ENCODE peak calls at places on chromosomes 1 and 21, in five cellular contexts. H is CD4-positive, alpha-beta memory T cell; A is heart right ventricle; K is heart left ventricle; T is neural progenitor cell. X is an unnamed sample.

GRCh38 chr1:221598122-221598521 is 143.8 kb downstream of the DUSP10 start:
- DNase-seq in H (no peak), A (no peak), K (no peak), T (no peak), X (no peak)

GRCh38 chr1:33602271-33602670 is 129.8 kb downstream of the ZSCAN20 start:
- DNase-seq in H (no peak), A (no peak), K (no peak), T (no peak), X (no peak)

GRCh38 chr21:42677339-42678117 is 24.1 kb downstream of the PDE9A start:
- DNase-seq in H (no peak), A (peak; percentile 34), K (peak; percentile 37), T (no peak), X (no peak)

GRCh38 chr1:231734417-231734816 is 107.8 kb downstream of the DISC1 start:
- DNase-seq in H (no peak), A (peak; percentile 13), K (peak; percentile 19), T (no peak), X (no peak)

GRCh38 chr21:37450385-37451044 is 83.9 kb downstream of the DYRK1A start:
- DNase-seq in H (no peak), A (no peak), K (no peak), T (no peak), X (no peak)

GRCh38 chr1:224434447-224435317 is at the start of gene WDR26:
- DNase-seq in H (peak; percentile 93), A (peak; percentile 82), K (peak; percentile 85), T (peak; percentile 91), X (peak; percentile 77)

GRCh38 chr1:244066954-244067716 is 16.1 kb downstream of the ZBTB18 start:
- DNase-seq in H (no peak), A (no peak), K (no peak), T (no peak), X (no peak)

GRCh38 chr1:25091671-25092070 is 140.6 kb downstream of the SYF2 start:
- DNase-seq in H (no peak), A (no peak), K (no peak), T (no peak), X (no peak)

GRCh38 chr1:224082146-224082545 is 31.8 kb upstream of the FBXO28 start:
- DNase-seq in H (no peak), A (no peak), K (no peak), T (no peak), X (no peak)

GRCh38 chr1:150695561-150695960 is 1.4 kb downstream of the GOLPH3L start:
- DNase-seq in H (no peak), A (no peak), K (no peak), T (no peak), X (no peak)

GRCh38 chr1:101816262-101816661 is 180.5 kb downstream of the OLFM3 start:
- DNase-seq in H (no peak), A (no peak), K (no peak), T (no peak), X (no peak)

GRCh38 chr1:108575241-108575850 is 15.4 kb downstream of the EEIG2 start:
- DNase-seq in H (no peak), A (no peak), K (no peak), T (no peak), X (no peak)

GRCh38 chr1:25641931-25642611 is 25.5 kb downstream of the MAN1C1 start:
- DNase-seq in H (peak; percentile 76), A (no peak), K (no peak), T (no peak), X (peak; percentile 44)

GRCh38 chr21:35528109-35529042 is 479.3 kb upstream of the RUNX1 start:
- DNase-seq in H (no peak), A (peak; percentile 14), K (peak; percentile 14), T (no peak), X (no peak)

GRCh38 chr1:242008788-242009500 is 10.0 kb upstream of the MAP1LC3C start:
- DNase-seq in H (no peak), A (no peak), K (no peak), T (no peak), X (peak; percentile 43)

GRCh38 chr1:93567255-93567918 is 114.2 kb downstream of the BCAR3 start:
- DNase-seq in H (no peak), A (peak; percentile 31), K (no peak), T (no peak), X (peak; percentile 70)

GRCh38 chr1:209988706-209989105 is 50.7 kb downstream of the SYT14 start:
- DNase-seq in H (no peak), A (no peak), K (no peak), T (no peak), X (no peak)

GRCh38 chr1:194538453-194538852 is 1352.0 kb upstream of the B3GALT2 start:
- DNase-seq in H (no peak), A (no peak), K (no peak), T (peak; percentile 32), X (no peak)

GRCh38 chr1:47703981-47704596 is 266.2 kb downstream of the FOXD2 start:
- DNase-seq in H (no peak), A (no peak), K (no peak), T (no peak), X (no peak)

GRCh38 chr1:228205526-228206436 is 2.1 kb upstream of the OBSCN start:
- DNase-seq in H (no peak), A (no peak), K (no peak), T (no peak), X (no peak)

GRCh38 chr1:153358691-153358975 is 979 bp downstream of the S100A9 start:
- DNase-seq in H (no peak), A (no peak), K (no peak), T (no peak), X (no peak)

GRCh38 chr21:16514316-16514715 is 784.5 kb downstream of the USP25 start:
- DNase-seq in H (no peak), A (no peak), K (no peak), T (no peak), X (no peak)

GRCh38 chr21:35051287-35051818 is 2.3 kb upstream of the RUNX1 start:
- DNase-seq in H (peak; percentile 86), A (peak; percentile 83), K (peak; percentile 82), T (peak; percentile 87), X (peak; percentile 31)

GRCh38 chr1:938088-938683 is 14.5 kb downstream of the SAMD11 start:
- DNase-seq in H (no peak), A (no peak), K (no peak), T (no peak), X (peak; percentile 52)

GRCh38 chr1:55088413-55088812 is 49.1 kb downstream of the PCSK9 start:
- DNase-seq in H (no peak), A (no peak), K (no peak), T (no peak), X (no peak)

GRCh38 chr1:27527857-27528700 is 38.1 kb upstream of the WASF2 start:
- DNase-seq in H (peak; percentile 49), A (no peak), K (peak; percentile 58), T (peak; percentile 84), X (peak; percentile 66)

GRCh38 chr1:165162671-165163241 is 193.8 kb downstream of the LMX1A start:
- DNase-seq in H (no peak), A (no peak), K (no peak), T (peak; percentile 15), X (no peak)

GRCh38 chr1:30847358-30847972 is 61.1 kb downstream of the SDC3 start:
- DNase-seq in H (no peak), A (peak; percentile 94), K (peak; percentile 92), T (peak; percentile 66), X (peak; percentile 76)

GRCh38 chr1:234745844-234746797 is 136.1 kb upstream of the IRF2BP2 start:
- DNase-seq in H (no peak), A (no peak), K (no peak), T (peak; percentile 60), X (peak; percentile 46)

GRCh38 chr1:29490204-29490934 is 254.0 kb downstream of the PTPRU start:
- DNase-seq in H (no peak), A (no peak), K (no peak), T (no peak), X (no peak)

DNA sequence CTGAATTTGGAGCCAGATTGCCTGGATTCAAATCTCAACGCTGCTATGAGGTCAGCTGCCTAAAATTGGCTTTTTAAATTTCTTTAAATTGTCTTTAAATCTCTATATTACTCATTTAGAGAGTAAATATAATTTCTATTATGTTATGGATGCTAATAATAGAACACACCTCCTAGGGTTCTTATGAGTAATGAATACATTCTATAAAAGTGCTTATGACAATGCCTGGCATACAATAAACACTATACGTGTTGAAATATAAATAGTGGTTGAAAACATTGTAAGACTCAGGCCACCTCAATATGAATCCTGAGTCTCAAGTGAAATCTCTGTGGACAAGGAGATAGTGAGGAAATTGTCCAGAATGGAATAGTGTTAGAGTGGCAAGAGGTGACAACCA is 31.0 kb upstream of the PHGDH start:
- DNase-seq in H (no peak), A (no peak), K (no peak), T (no peak), X (no peak)
- H3K9me3 ChIP-seq in H (no peaks in the 10 kb centered on the region), A (no peaks in the 10 kb centered on the region), K (no peaks in the 10 kb centered on the region), T (no peaks in the 10 kb centered on the region), X (no peaks in the 10 kb centered on the region)

GRCh38 chr1:52140633-52141512 is 1.0 kb upstream of the ZFYVE9 start:
- DNase-seq in H (no peak), A (no peak), K (no peak), T (no peak), X (no peak)
- H3K27ac ChIP-seq in H (no peak overlapping the region), A (peak overlapping the region; percentile 96), K (peak overlapping the region; percentile 91), T (no peak overlapping the region), X (peak overlapping the region; percentile 99)

GRCh38 chr21:26457817-26458216 is 115.3 kb downstream of the CYYR1 start:
- DNase-seq in H (no peak), A (no peak), K (no peak), T (no peak), X (no peak)

GRCh38 chr21:26460621-26461020 is 112.5 kb downstream of the CYYR1 start:
- DNase-seq in H (no peak), A (no peak), K (no peak), T (no peak), X (no peak)

DNA sequence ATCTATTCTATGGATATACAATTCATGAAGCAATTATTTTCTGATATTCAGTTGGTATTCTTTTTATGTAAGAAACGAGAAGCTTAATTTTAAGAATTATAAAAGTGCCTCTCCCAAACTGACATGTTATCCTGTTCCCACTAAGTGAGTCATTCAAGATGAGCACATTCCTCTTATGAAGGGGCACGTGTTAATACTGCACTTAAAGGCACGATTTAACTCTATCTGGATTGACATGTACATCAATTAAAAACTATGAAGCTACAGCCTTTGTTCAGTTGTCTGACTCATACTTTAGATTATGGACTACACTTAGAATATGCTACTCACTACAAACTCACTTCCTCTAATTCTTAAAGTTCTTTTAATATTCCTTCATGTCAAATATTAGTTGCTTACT is 111.6 kb downstream of the CYYR1 start:
- DNase-seq in H (no peak), A (no peak), K (no peak), T (no peak), X (no peak)
- H3K9me3 ChIP-seq in H (no peaks in the 10 kb centered on the region), A (no peaks in the 10 kb centered on the region), K (peaks cover 2% of the 10 kb centered on the region), T (no peaks in the 10 kb centered on the region), X (no peaks in the 10 kb centered on the region)

DNA sequence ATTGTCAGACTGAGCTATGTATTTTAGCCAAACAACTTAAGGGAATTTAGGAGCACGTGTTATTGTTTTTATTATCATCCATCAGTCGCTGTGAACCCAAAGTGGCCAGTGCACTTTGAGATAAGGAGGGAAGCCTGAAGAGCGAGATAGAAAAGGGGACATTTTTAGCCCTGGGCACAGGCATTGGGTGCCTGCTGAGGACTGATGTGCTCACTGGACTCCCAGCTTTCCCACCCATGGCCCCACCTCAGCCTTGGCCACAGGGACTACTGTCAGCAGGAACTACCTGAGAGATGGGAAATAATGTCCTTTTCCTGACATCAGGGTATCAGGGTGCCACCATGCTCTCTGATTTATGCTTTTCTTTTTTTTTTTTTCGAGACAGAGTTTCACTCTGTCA is 3.1 kb downstream of the FBLIM1 start:
- DNase-seq in H (no peak), A (peak; percentile 46), K (no peak), T (no peak), X (no peak)
- H3K27ac ChIP-seq in H (no peak overlapping the region), A (peak overlapping the region; percentile 83), K (peak overlapping the region; percentile 87), T (no peak overlapping the region), X (peak overlapping the region; percentile 86)

X was measured in uterus.